ENCODE peak calls at places on chromosomes 1 and 21, in eight cellular contexts. One of them, this sample, is unnamed.

GRCh38 chr1:172951728-172952365 is 98.9 kb downstream of the TNFSF18 start:
- DNase-seq in MM.1S: peak; percentile 53
- DNase-seq in nephron progenitor cell: no peak
- DNase-seq in suprapubic skin: no peak
- DNase-seq in GM06990: no peak
- DNase-seq in AG04449: no peak
- DNase-seq in AG10803: peak; percentile 95
- DNase-seq in NB4: no peak
- DNase-seq in this sample: no peak

GRCh38 chr1:77859248-77859647 is 29.2 kb upstream of the NEXN start:
- DNase-seq in AG10803: no peak
- DNase-seq in nephron progenitor cell: no peak
- DNase-seq in AG04449: no peak
- DNase-seq in NB4: no peak
- DNase-seq in suprapubic skin: no peak
- DNase-seq in GM06990: no peak
- DNase-seq in MM.1S: no peak
- DNase-seq in this sample: no peak

GRCh38 chr1:228367798-228368791 is 38.5 kb downstream of the TRIM11 start:
- DNase-seq in nephron progenitor cell: no peak
- DNase-seq in AG04449: no peak
- DNase-seq in NB4: peak; percentile 28
- DNase-seq in AG10803: no peak
- DNase-seq in GM06990: no peak
- DNase-seq in MM.1S: no peak
- DNase-seq in suprapubic skin: peak; percentile 78
- DNase-seq in this sample: no peak

GRCh38 chr1:154442006-154442740 is 37.0 kb downstream of the IL6R start:
- DNase-seq in nephron progenitor cell: peak; percentile 33
- DNase-seq in GM06990: no peak
- DNase-seq in AG10803: peak; percentile 35
- DNase-seq in NB4: no peak
- DNase-seq in suprapubic skin: no peak
- DNase-seq in MM.1S: no peak
- DNase-seq in AG04449: no peak
- DNase-seq in this sample: peak; percentile 35

GRCh38 chr1:150093805-150094204 is 26.2 kb downstream of the VPS45 start:
- DNase-seq in GM06990: no peak
- DNase-seq in NB4: no peak
- DNase-seq in AG04449: no peak
- DNase-seq in suprapubic skin: no peak
- DNase-seq in AG10803: no peak
- DNase-seq in MM.1S: no peak
- DNase-seq in nephron progenitor cell: no peak
- DNase-seq in this sample: no peak

GRCh38 chr21:35337573-35337972 is 288.5 kb upstream of the RUNX1 start:
- DNase-seq in nephron progenitor cell: no peak
- DNase-seq in suprapubic skin: no peak
- DNase-seq in NB4: no peak
- DNase-seq in MM.1S: no peak
- DNase-seq in AG10803: no peak
- DNase-seq in GM06990: no peak
- DNase-seq in AG04449: no peak
- DNase-seq in this sample: no peak

GRCh38 chr21:36470294-36470693 is 9.6 kb downstream of the CLDN14 start:
- DNase-seq in nephron progenitor cell: no peak
- DNase-seq in suprapubic skin: no peak
- DNase-seq in AG10803: no peak
- DNase-seq in AG04449: no peak
- DNase-seq in MM.1S: no peak
- DNase-seq in GM06990: no peak
- DNase-seq in NB4: no peak
- DNase-seq in this sample: no peak

GRCh38 chr1:90810006-90810405 is 92.9 kb upstream of the BARHL2 start:
- DNase-seq in suprapubic skin: no peak
- DNase-seq in AG10803: no peak
- DNase-seq in nephron progenitor cell: no peak
- DNase-seq in AG04449: no peak
- DNase-seq in NB4: no peak
- DNase-seq in GM06990: no peak
- DNase-seq in MM.1S: no peak
- DNase-seq in this sample: no peak

GRCh38 chr21:34091607-34092006 is 18.2 kb downstream of the MRPS6 start:
- DNase-seq in GM06990: no peak
- DNase-seq in AG10803: no peak
- DNase-seq in MM.1S: no peak
- DNase-seq in NB4: peak; percentile 13
- DNase-seq in AG04449: no peak
- DNase-seq in nephron progenitor cell: no peak
- DNase-seq in suprapubic skin: no peak
- DNase-seq in this sample: no peak

GRCh38 chr21:45022736-45023135 is 51.6 kb upstream of the ADARB1 start:
- DNase-seq in NB4: no peak
- DNase-seq in AG10803: no peak
- DNase-seq in suprapubic skin: no peak
- DNase-seq in AG04449: no peak
- DNase-seq in GM06990: no peak
- DNase-seq in MM.1S: no peak
- DNase-seq in nephron progenitor cell: no peak
- DNase-seq in this sample: no peak

GRCh38 chr21:15276243-15276642 is 211.4 kb upstream of the NRIP1 start:
- DNase-seq in nephron progenitor cell: no peak
- DNase-seq in AG04449: no peak
- DNase-seq in GM06990: no peak
- DNase-seq in AG10803: no peak
- DNase-seq in NB4: no peak
- DNase-seq in MM.1S: no peak
- DNase-seq in suprapubic skin: no peak
- DNase-seq in this sample: no peak

GRCh38 chr1:115052454-115053083 is 22.9 kb downstream of the TSHB start:
- DNase-seq in NB4: peak; percentile 62
- DNase-seq in nephron progenitor cell: peak; percentile 65
- DNase-seq in suprapubic skin: no peak
- DNase-seq in GM06990: no peak
- DNase-seq in AG04449: no peak
- DNase-seq in AG10803: peak; percentile 35
- DNase-seq in MM.1S: peak; percentile 33
- DNase-seq in this sample: peak; percentile 60

GRCh38 chr21:43571976-43572375 is 87.3 kb downstream of the HSF2BP start:
- DNase-seq in MM.1S: no peak
- DNase-seq in AG10803: no peak
- DNase-seq in GM06990: no peak
- DNase-seq in AG04449: no peak
- DNase-seq in NB4: no peak
- DNase-seq in suprapubic skin: no peak
- DNase-seq in nephron progenitor cell: no peak
- DNase-seq in this sample: no peak

GRCh38 chr1:233341117-233341516 is 13.6 kb downstream of the MAP3K21 start:
- DNase-seq in AG10803: no peak
- DNase-seq in AG04449: no peak
- DNase-seq in nephron progenitor cell: no peak
- DNase-seq in MM.1S: no peak
- DNase-seq in NB4: no peak
- DNase-seq in suprapubic skin: no peak
- DNase-seq in GM06990: no peak
- DNase-seq in this sample: no peak

GRCh38 chr1:85581138-85581801 is 709 bp downstream of the CCN1 start:
- DNase-seq in nephron progenitor cell: peak; percentile 76
- DNase-seq in AG10803: peak; percentile 67
- DNase-seq in GM06990: peak; percentile 57
- DNase-seq in AG04449: no peak
- DNase-seq in MM.1S: peak; percentile 73
- DNase-seq in NB4: no peak
- DNase-seq in suprapubic skin: no peak
- DNase-seq in this sample: peak; percentile 75

GRCh38 chr1:237562247-237562823 is 328.4 kb downstream of the ZP4 start:
- DNase-seq in nephron progenitor cell: peak; percentile 32
- DNase-seq in suprapubic skin: no peak
- DNase-seq in NB4: peak; percentile 68
- DNase-seq in AG10803: peak; percentile 55
- DNase-seq in AG04449: peak; percentile 19
- DNase-seq in MM.1S: peak; percentile 80
- DNase-seq in GM06990: peak; percentile 31
- DNase-seq in this sample: peak; percentile 27

DNA sequence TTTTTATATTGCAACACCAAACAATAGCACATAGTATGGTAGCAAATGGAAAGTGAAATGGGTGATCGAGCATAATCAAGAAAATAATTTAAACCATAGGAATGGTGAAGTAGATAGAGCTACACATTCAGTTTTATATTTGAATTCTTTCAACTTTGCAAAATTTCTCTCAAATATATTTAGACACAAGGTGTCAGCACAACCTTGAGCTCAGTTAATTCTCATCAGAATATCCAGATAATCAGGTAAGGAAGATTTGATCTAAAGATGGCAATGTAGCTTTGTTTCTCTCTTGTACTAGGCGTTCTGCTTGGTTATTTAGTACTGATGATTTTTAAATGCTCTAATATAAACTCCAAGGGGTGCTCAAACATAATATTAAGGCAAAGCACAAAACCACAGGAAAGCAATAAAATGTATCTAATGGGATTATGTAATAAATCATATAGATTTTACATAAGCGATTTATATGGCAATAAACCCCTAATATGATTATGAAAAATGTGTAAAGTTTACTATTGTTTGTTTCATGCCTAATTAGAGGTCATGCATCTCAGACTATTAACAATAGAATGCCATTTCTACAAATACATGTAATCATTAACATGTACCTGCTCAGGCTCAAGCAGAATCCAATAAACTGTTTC is 32.4 kb upstream of the SERTAD4 start:
- DNase-seq in suprapubic skin: no peak
- DNase-seq in AG10803: no peak
- DNase-seq in MM.1S: no peak
- DNase-seq in AG04449: no peak
- DNase-seq in GM06990: no peak
- DNase-seq in NB4: no peak
- DNase-seq in nephron progenitor cell: no peak
- DNase-seq in this sample: no peak
- TF ChIP-seq CTCF in suprapubic skin: no peak
- TF ChIP-seq CTCF in AG10803: peak; percentile 14
- TF ChIP-seq CTCF in MM.1S: no peak
- TF ChIP-seq CTCF in AG04449: no peak
- TF ChIP-seq CTCF in GM06990: no peak
- TF ChIP-seq CTCF in NB4: no peak
- TF ChIP-seq CTCF in nephron progenitor cell: no peak
- TF ChIP-seq CTCF in this sample: no peak

GRCh38 chr1:155938220-155938627 is 3.2 kb upstream of the RXFP4 start:
- DNase-seq in GM06990: no peak
- DNase-seq in MM.1S: peak; percentile 84
- DNase-seq in suprapubic skin: no peak
- DNase-seq in AG10803: peak; percentile 70
- DNase-seq in NB4: peak; percentile 78
- DNase-seq in AG04449: no peak
- DNase-seq in nephron progenitor cell: no peak
- DNase-seq in this sample: peak; percentile 74
- TF ChIP-seq CTCF in GM06990: peak; percentile 61
- TF ChIP-seq CTCF in MM.1S: peak; percentile 93
- TF ChIP-seq CTCF in suprapubic skin: peak; percentile 33
- TF ChIP-seq CTCF in AG10803: peak; percentile 74
- TF ChIP-seq CTCF in NB4: peak; percentile 71
- TF ChIP-seq CTCF in AG04449: peak; percentile 66
- TF ChIP-seq CTCF in nephron progenitor cell: peak; percentile 45
- TF ChIP-seq CTCF in this sample: peak; percentile 64

GRCh38 chr1:156746381-156746715 is 5.1 kb downstream of the HDGF start:
- DNase-seq in AG10803: no peak
- DNase-seq in MM.1S: no peak
- DNase-seq in suprapubic skin: no peak
- DNase-seq in nephron progenitor cell: no peak
- DNase-seq in GM06990: no peak
- DNase-seq in NB4: no peak
- DNase-seq in AG04449: no peak
- DNase-seq in this sample: no peak

GRCh38 chr1:156744786-156745419 is 4.0 kb upstream of the MRPL24 start:
- DNase-seq in NB4: no peak
- DNase-seq in AG04449: no peak
- DNase-seq in GM06990: no peak
- DNase-seq in MM.1S: no peak
- DNase-seq in suprapubic skin: no peak
- DNase-seq in nephron progenitor cell: no peak
- DNase-seq in AG10803: no peak
- DNase-seq in this sample: no peak

GRCh38 chr1:156747737-156748669 is 3.5 kb downstream of the HDGF start:
- DNase-seq in AG04449: no peak
- DNase-seq in nephron progenitor cell: no peak
- DNase-seq in suprapubic skin: no peak
- DNase-seq in NB4: no peak
- DNase-seq in GM06990: no peak
- DNase-seq in MM.1S: no peak
- DNase-seq in AG10803: peak; percentile 43
- DNase-seq in this sample: no peak

GRCh38 chr1:156748670-156749428 is 2.6 kb downstream of the HDGF start:
- DNase-seq in nephron progenitor cell: no peak
- DNase-seq in NB4: peak; percentile 71
- DNase-seq in suprapubic skin: no peak
- DNase-seq in AG04449: no peak
- DNase-seq in MM.1S: no peak
- DNase-seq in AG10803: peak; percentile 57
- DNase-seq in GM06990: no peak
- DNase-seq in this sample: no peak

DNA sequence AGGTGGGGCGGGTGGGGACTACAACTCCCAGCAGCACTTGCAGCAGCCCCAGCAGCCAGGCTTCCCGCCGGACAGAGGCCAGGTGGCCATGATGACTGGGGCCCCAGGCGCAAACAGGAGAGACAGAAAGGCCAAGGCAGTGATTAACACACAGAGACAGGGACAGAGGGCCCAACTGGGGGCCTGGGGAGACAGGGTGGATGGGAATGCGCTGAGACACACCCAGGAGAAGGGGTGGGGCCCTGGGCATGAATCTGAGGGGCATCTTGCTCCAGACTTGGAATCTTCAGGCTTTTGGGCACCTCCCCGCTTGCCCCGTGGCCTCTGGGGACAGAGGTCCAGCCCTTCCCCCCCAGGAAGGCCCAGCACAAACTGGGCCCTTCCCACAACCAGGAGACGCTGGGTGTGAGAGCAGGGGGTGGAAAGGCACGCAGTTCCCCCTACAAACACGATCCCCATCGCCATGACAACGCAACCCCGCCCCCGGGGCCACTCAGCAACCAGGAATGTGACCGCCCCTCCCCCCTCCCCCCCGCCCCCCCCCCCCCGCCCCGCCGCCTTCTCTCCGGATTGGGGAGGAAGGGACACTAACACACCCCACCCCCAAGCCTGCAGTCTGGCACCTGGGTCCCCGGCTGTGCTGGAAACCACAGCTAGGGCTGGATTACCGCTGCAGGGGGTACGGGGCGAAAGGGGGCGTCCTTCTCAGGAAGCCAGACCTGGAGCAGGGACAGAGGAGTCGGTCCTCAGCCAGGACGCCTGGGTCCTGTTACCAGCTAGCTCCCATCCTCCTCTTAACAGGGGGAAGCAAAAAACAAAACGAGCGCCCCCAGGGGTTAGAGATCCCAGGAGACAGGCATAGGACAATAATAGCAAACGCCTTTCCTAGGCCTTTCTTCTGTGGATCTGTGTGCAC is 4.5 kb downstream of the HDGF start:
- DNase-seq in NB4: peak; percentile 77
- DNase-seq in suprapubic skin: peak; percentile 98
- DNase-seq in AG10803: peak; percentile 98
- DNase-seq in GM06990: peak; percentile 48
- DNase-seq in AG04449: no peak
- DNase-seq in MM.1S: no peak
- DNase-seq in nephron progenitor cell: peak; percentile 93
- DNase-seq in this sample: peak; percentile 60
- TF ChIP-seq CTCF in NB4: peak; percentile 23
- TF ChIP-seq CTCF in suprapubic skin: no peak
- TF ChIP-seq CTCF in AG10803: peak; percentile 33
- TF ChIP-seq CTCF in GM06990: peak; percentile 23
- TF ChIP-seq CTCF in AG04449: peak; percentile 5
- TF ChIP-seq CTCF in MM.1S: peak; percentile 25
- TF ChIP-seq CTCF in nephron progenitor cell: no peak
- TF ChIP-seq CTCF in this sample: peak; percentile 7

GRCh38 chr1:201069636-201070035 is 42.6 kb downstream of the CACNA1S start:
- DNase-seq in MM.1S: no peak
- DNase-seq in AG04449: no peak
- DNase-seq in GM06990: no peak
- DNase-seq in suprapubic skin: no peak
- DNase-seq in NB4: no peak
- DNase-seq in nephron progenitor cell: no peak
- DNase-seq in AG10803: no peak
- DNase-seq in this sample: no peak
- TF ChIP-seq CTCF in MM.1S: no peak
- TF ChIP-seq CTCF in AG04449: no peak
- TF ChIP-seq CTCF in GM06990: no peak
- TF ChIP-seq CTCF in suprapubic skin: no peak
- TF ChIP-seq CTCF in NB4: no peak
- TF ChIP-seq CTCF in nephron progenitor cell: no peak
- TF ChIP-seq CTCF in AG10803: no peak
- TF ChIP-seq CTCF in this sample: no peak

This sample was measured in GM20000.